ENCODE peak calls at places on chromosomes 12 and 14, in five cellular contexts. O, Y, C, U and I are unnamed samples.

GRCh38 chr14:75514673-75515630 is 7.3 kb upstream of the BATF start:
- DNase-seq in C (no peak), O (no peak), Y (peak), U (no peak), I (no peak)

GRCh38 chr14:21311614-21312013 is 31.7 kb downstream of the RPGRIP1 start:
- DNase-seq in U (no peak), Y (no peak), C (no peak), O (no peak), I (no peak)

GRCh38 chr12:107219301-107219700 is 126.0 kb upstream of the CRY1 start:
- DNase-seq in C (no peak), U (no peak), Y (no peak), O (no peak), I (no peak)

GRCh38 chr14:50047274-50047676 is 69.1 kb downstream of the VCPKMT start:
- DNase-seq in O (no peak), Y (no peak), C (no peak), U (no peak), I (no peak)

GRCh38 chr12:128879898-128880764 is 26.9 kb downstream of the GLT1D1 start:
- DNase-seq in C (no peak), Y (no peak), O (no peak), U (no peak), I (no peak)

GRCh38 chr12:113208041-113208934 is 13.0 kb upstream of the TPCN1 start:
- DNase-seq in O (no peak), U (peak), Y (peak), C (no peak), I (no peak)

GRCh38 chr12:98422809-98423208 is 92.6 kb upstream of the TMPO start:
- DNase-seq in U (no peak), C (no peak), Y (no peak), O (no peak), I (no peak)

GRCh38 chr14:19878029-19878642 is 3.2 kb downstream of the OR4K2 start:
- DNase-seq in C (no peak), U (no peak), Y (no peak), O (no peak), I (no peak)

GRCh38 chr12:115504241-115504941 is 773.1 kb downstream of the MED13L start:
- DNase-seq in Y (no peak), O (no peak), U (no peak), C (no peak), I (no peak)

GRCh38 chr12:10364839-10365681 is 24.8 kb downstream of the KLRK1 start:
- DNase-seq in O (no peak), Y (peak), C (peak), U (peak), I (no peak)

GRCh38 chr12:127145929-127146789 is 1120.8 kb upstream of the TMEM132C start:
- DNase-seq in C (peak), O (peak), Y (peak), U (no peak), I (no peak)

GRCh38 chr12:68591716-68592437 is 18.8 kb upstream of the RAP1B start:
- DNase-seq in Y (no peak), U (no peak), O (no peak), C (no peak), I (no peak)

GRCh38 chr14:21109377-21110260 is 8.8 kb downstream of the TMEM253 start:
- DNase-seq in Y (no peak), C (no peak), O (no peak), U (no peak), I (no peak)

GRCh38 chr12:109822951-109823411 is 10.2 kb downstream of the TRPV4 start:
- DNase-seq in Y (no peak), U (no peak), O (no peak), C (peak), I (no peak)

GRCh38 chr14:69008411-69008810 is 29.3 kb upstream of the ACTN1 start:
- DNase-seq in Y (no peak), O (peak), U (no peak), C (peak), I (no peak)

GRCh38 chr12:125155366-125155765 is 90.1 kb downstream of the AACS start:
- DNase-seq in Y (no peak), O (no peak), U (no peak), C (no peak), I (no peak)

GRCh38 chr14:90996967-90997366 is 63.5 kb downstream of the RPS6KA5 start:
- DNase-seq in C (no peak), U (no peak), Y (no peak), O (no peak), I (no peak)

GRCh38 chr12:123444396-123445026 is 8.0 kb upstream of the RILPL2 start:
- DNase-seq in U (no peak), O (peak), C (no peak), Y (no peak), I (no peak)

GRCh38 chr14:31057035-31057434 is 30.9 kb upstream of the STRN3 start:
- DNase-seq in O (no peak), U (no peak), Y (no peak), C (no peak), I (no peak)

GRCh38 chr12:116734156-116734768 is 3.6 kb downstream of the SPRING1 start:
- DNase-seq in Y (no peak), O (no peak), C (no peak), U (no peak), I (no peak)

GRCh38 chr12:113465808-113466769 is 5.6 kb downstream of the LHX5 start:
- DNase-seq in C (no peak), U (no peak), Y (peak), O (no peak), I (no peak)

GRCh38 chr12:11855993-11856374 is 206.5 kb downstream of the ETV6 start:
- DNase-seq in U (no peak), O (no peak), Y (no peak), C (no peak), I (no peak)

GRCh38 chr12:30358113-30358512 is 337.6 kb downstream of the IPO8 start:
- DNase-seq in O (no peak), C (no peak), U (no peak), Y (no peak), I (no peak)

GRCh38 chr12:85575115-85576096 is 260.8 kb downstream of the RASSF9 start:
- DNase-seq in O (peak), U (no peak), Y (no peak), C (no peak), I (no peak)

GRCh38 chr12:1795221-1795784 is 25.1 kb upstream of the LRTM2 start:
- DNase-seq in U (no peak), O (no peak), C (no peak), Y (peak), I (no peak)

GRCh38 chr12:87280356-87280755 is 748.8 kb downstream of the C12orf50 start:
- DNase-seq in Y (no peak), C (no peak), U (no peak), O (no peak), I (no peak)

GRCh38 chr14:51023964-51024363 is 70.9 kb downstream of the TRIM9 start:
- DNase-seq in O (no peak), Y (no peak), C (peak), U (no peak), I (no peak)

GRCh38 chr12:57360468-57360867 is 70.4 kb downstream of the R3HDM2 start:
- DNase-seq in O (no peak), Y (no peak), C (no peak), U (no peak), I (no peak)

GRCh38 chr14:76776306-76777251 is 15.3 kb downstream of the VASH1 start:
- DNase-seq in O (no peak), C (no peak), U (no peak), Y (peak), I (no peak)